ENCODE peak calls at places on chromosome 18, in six cellular contexts. H is body of pancreas, J is glutamatergic neuron, Q is GM06990, B is K562, O is psoas muscle. T is an unnamed sample.

GRCh38 chr18:79595876-79596374 is 83.7 kb upstream of the CTDP1 start:
- DNase-seq in H (no peak), J (peak), Q (no peak), B (no peak), O (no peak), T (no peak)

GRCh38 chr18:8989017-8989416 is 113.5 kb upstream of the NDUFV2 start:
- DNase-seq in H (no peak), J (no peak), Q (no peak), B (no peak), O (no peak), T (no peak)

GRCh38 chr18:12625242-12625641 is 32.7 kb downstream of the SPIRE1 start:
- DNase-seq in H (no peak), J (no peak), Q (no peak), B (no peak), O (no peak), T (no peak)

GRCh38 chr18:10213526-10213925 is 240.9 kb upstream of the APCDD1 start:
- DNase-seq in H (no peak), J (no peak), Q (peak), B (no peak), O (no peak), T (no peak)

GRCh38 chr18:61888622-61889021 is 4.2 kb downstream of the RNF152 start:
- DNase-seq in H (no peak), J (no peak), Q (no peak), B (no peak), O (no peak), T (no peak)

GRCh38 chr18:13372405-13372995 is 153.9 kb downstream of the LDLRAD4 start:
- DNase-seq in H (no peak), J (no peak), Q (no peak), B (no peak), O (no peak), T (no peak)

GRCh38 chr18:77143196-77143595 is 10.6 kb upstream of the MBP start:
- DNase-seq in H (no peak), J (no peak), Q (no peak), B (no peak), O (no peak), T (no peak)

GRCh38 chr18:56001576-56001975 is 413.6 kb upstream of the TCF4 start:
- DNase-seq in H (no peak), J (no peak), Q (no peak), B (no peak), O (no peak), T (no peak)

GRCh38 chr18:72840109-72840508 is 27.7 kb downstream of the NETO1 start:
- DNase-seq in H (no peak), J (no peak), Q (no peak), B (no peak), O (no peak), T (no peak)

GRCh38 chr18:13361422-13361821 is 142.9 kb downstream of the LDLRAD4 start:
- DNase-seq in H (no peak), J (no peak), Q (no peak), B (no peak), O (no peak), T (no peak)

GRCh38 chr18:46632401-46633089 is 24.5 kb downstream of the LOXHD1 start:
- DNase-seq in H (no peak), J (no peak), Q (no peak), B (peak), O (no peak), T (no peak)

GRCh38 chr18:2602844-2603243 is 31.5 kb downstream of the NDC80 start:
- DNase-seq in H (no peak), J (no peak), Q (no peak), B (no peak), O (no peak), T (no peak)

DNA sequence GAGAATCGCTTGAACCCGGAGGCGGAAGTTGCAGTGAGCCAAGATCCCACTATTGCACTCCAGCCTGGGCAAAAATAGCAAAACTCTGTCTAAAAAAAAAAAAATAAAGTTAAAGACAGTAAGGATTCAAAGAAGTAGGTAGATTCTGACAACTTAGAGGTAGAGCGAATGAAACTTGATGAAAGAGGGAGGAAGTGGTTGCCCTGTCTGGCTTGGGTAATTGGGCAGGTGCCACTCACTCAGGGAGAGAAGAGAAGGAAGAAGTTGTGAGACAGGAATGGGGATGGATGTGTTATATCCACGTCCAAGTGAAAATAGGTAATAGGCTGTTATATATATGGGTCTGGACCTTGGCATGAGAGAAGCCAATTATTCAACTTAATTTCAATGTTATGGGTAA is 26.3 kb downstream of the NDC80 start:
- DNase-seq in H (no peak), J (no peak), Q (no peak), B (no peak), O (no peak), T (no peak)
- TF ChIP-seq CTCF in H (no peak), J (no peak), Q (no peak), B (no peak), O (no peak), T (no peak)

DNA sequence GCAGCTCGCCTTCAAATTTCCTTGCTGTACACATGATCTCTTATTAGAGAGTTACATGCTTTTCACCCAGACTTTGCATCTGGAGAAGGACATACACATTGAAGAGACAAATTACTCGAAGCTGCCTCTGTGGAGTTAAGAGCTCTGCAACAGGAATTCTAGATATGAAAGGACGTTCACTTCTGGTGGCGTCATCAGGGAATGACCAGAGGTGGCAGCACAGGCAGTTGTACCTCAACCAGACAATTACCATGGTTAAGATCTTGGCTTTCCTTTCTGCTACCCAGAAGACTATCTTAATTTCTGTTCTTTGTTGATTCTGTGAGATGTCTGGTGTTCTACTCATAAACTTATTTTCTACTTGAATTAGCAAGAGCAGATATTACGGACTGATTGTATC is 39.1 kb upstream of the MC4R start:
- DNase-seq in H (no peak), J (no peak), Q (no peak), B (no peak), O (no peak), T (peak)
- TF ChIP-seq CTCF in H (no peak), J (peak), Q (peak), B (no peak), O (no peak), T (peak)

GRCh38 chr18:68330658-68331057 is 384.2 kb downstream of the TMX3 start:
- DNase-seq in H (no peak), J (no peak), Q (no peak), B (no peak), O (no peak), T (no peak)
- TF ChIP-seq CTCF in H (no peak), J (peak), Q (no peak), B (no peak), O (no peak), T (no peak)

GRCh38 chr18:48572402-48573126 is 33.7 kb downstream of the CTIF start:
- DNase-seq in H (no peak), J (no peak), Q (no peak), B (no peak), O (no peak), T (no peak)

GRCh38 chr18:48575301-48575657 is 36.4 kb downstream of the CTIF start:
- DNase-seq in H (no peak), J (no peak), Q (no peak), B (no peak), O (no peak), T (peak)

GRCh38 chr18:48574667-48575300 is 36.0 kb downstream of the CTIF start:
- DNase-seq in H (no peak), J (no peak), Q (no peak), B (no peak), O (no peak), T (no peak)

GRCh38 chr18:48571619-48572384 is 33.0 kb downstream of the CTIF start:
- DNase-seq in H (no peak), J (no peak), Q (no peak), B (no peak), O (no peak), T (no peak)

GRCh38 chr18:48573632-48574293 is 34.9 kb downstream of the CTIF start:
- DNase-seq in H (no peak), J (no peak), Q (no peak), B (peak), O (no peak), T (no peak)
- TF ChIP-seq CTCF in H (no peak), J (no peak), Q (no peak), B (peak), O (no peak), T (no peak)

GRCh38 chr18:74604366-74604765 is 6.7 kb downstream of the ZNF407 start:
- DNase-seq in H (no peak), J (no peak), Q (no peak), B (no peak), O (no peak), T (no peak)

GRCh38 chr18:74596959-74597661 is 560 bp upstream of the ZNF407 start:
- DNase-seq in H (peak), J (peak), Q (peak), B (peak), O (peak), T (peak)

GRCh38 chr18:74597662-74598349 is at the start of gene ZNF407:
- DNase-seq in H (peak), J (peak), Q (peak), B (peak), O (peak), T (peak)

GRCh38 chr18:74595425-74595824 is 2.2 kb upstream of the ZNF407 start:
- DNase-seq in H (no peak), J (no peak), Q (no peak), B (no peak), O (no peak), T (no peak)

DNA sequence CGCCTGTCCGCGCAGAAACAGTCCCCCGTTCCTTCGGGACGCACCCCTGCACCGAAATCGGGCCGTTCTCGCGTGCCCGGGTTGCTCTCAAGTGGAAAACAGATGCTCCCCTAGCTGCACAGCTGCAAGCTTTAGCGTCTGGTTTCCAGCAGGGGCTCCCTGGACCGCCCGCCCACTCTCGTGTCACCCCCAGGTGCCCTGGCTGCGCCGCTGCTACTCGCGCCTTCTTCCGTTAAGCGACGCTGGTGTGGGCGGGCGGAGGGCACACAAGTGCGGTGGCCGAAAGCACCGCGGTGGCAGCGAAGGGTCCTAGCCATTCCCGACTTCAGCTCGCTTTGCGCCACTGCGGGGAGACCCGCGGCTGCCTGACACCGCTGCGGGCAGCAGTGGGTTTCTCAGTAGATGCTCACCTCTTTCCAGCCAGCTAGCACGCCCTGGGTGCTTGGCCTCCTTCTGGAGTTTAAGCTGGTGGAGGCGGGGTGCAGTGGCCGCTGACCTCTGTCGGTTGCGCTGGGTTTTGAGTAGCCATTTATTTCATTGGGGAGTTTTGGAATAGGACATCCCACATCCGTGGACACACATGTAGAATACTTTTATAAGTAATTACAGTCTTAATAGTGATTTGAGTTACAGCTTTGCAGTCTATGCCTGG is 806 bp downstream of the ZNF407 start:
- DNase-seq in H (peak), J (peak), Q (peak), B (peak), O (peak), T (peak)
- TF ChIP-seq CTCF in H (no peak), J (peak), Q (peak), B (peak), O (peak), T (no peak)

DNA sequence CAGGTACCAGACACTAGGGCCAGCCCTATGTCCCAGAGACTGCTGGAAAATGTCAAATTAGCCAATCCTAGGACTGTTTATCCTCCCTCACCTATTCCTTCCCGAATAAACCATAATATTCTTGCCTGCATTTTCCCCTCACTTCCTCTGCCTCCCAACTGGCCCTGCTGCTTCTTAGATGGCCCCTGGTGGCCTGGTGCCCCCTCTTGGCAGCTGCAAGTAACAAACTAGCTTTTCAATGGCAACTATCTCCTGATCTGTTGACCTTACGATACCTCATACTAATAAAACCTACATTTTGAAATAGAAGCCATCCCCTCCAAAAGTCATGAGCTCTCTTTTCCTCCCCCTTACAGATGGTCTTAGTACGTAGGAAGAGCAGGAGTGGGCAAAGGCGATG is 132.0 kb downstream of the ALPK2 start:
- DNase-seq in H (no peak), J (no peak), Q (no peak), B (peak), O (no peak), T (peak)
- TF ChIP-seq CTCF in H (no peak), J (no peak), Q (peak), B (peak), O (peak), T (peak)

DNA sequence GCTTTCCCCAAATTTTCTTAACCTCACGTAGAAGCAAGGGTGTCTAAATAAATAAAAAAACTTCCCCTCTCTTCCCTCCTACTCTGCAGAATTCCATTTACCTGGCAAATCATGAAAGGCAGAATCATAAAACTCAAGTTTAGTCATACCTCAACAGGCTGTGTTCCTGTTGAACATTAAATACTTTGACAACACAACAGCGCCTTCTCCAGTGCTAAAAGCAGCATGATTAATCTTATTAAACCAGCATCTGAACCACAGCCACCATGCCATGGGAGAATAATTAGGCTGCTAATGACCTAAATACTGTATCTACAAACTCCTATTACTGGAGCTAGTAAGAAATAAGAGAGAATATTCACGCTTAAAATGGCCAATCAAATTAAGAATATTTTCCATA is 68.1 kb downstream of the CDH2 start:
- DNase-seq in H (no peak), J (no peak), Q (no peak), B (no peak), O (no peak), T (no peak)
- TF ChIP-seq CTCF in H (no peak), J (no peak), Q (no peak), B (no peak), O (no peak), T (no peak)

GRCh38 chr18:42429208-42429607 is 474.2 kb downstream of the PIK3C3 start:
- DNase-seq in H (no peak), J (no peak), Q (no peak), B (no peak), O (no peak), T (no peak)

GRCh38 chr18:42426496-42427015 is 471.5 kb downstream of the PIK3C3 start:
- DNase-seq in H (no peak), J (no peak), Q (no peak), B (no peak), O (no peak), T (no peak)

GRCh38 chr18:42425025-42425424 is 470.0 kb downstream of the PIK3C3 start:
- DNase-seq in H (no peak), J (no peak), Q (no peak), B (no peak), O (no peak), T (peak)
- TF ChIP-seq CTCF in H (no peak), J (no peak), Q (no peak), B (no peak), O (no peak), T (peak)

GRCh38 chr18:5603153-5603552 is 59.4 kb upstream of the EPB41L3 start:
- DNase-seq in H (no peak), J (no peak), Q (no peak), B (no peak), O (no peak), T (no peak)

GRCh38 chr18:5604778-5605177 is 61.0 kb upstream of the EPB41L3 start:
- DNase-seq in H (no peak), J (no peak), Q (no peak), B (no peak), O (no peak), T (no peak)

GRCh38 chr18:5596585-5596984 is 52.8 kb upstream of the EPB41L3 start:
- DNase-seq in H (no peak), J (no peak), Q (no peak), B (no peak), O (no peak), T (no peak)

GRCh38 chr18:5601188-5601624 is 57.4 kb upstream of the EPB41L3 start:
- DNase-seq in H (no peak), J (no peak), Q (no peak), B (no peak), O (no peak), T (no peak)

GRCh38 chr18:5600376-5601071 is 56.7 kb upstream of the EPB41L3 start:
- DNase-seq in H (no peak), J (no peak), Q (no peak), B (peak), O (no peak), T (no peak)
- TF ChIP-seq CTCF in H (peak), J (no peak), Q (peak), B (no peak), O (peak), T (no peak)